ENCODE peak calls at places on chromosome 12, in ten cellular contexts. M is BJ, S is stomach, P is heart left ventricle, X is esophagus squamous epithelium, H is AG04450, D is body of pancreas, O is bronchial epithelial cell, Y is prostate gland, Z is left ventricle myocardium inferior. T is an unnamed sample. For H3K27me3, the result is how much of the 10 kb centered on the place peaks cover.

GRCh38 chr12:18919826-18920511 is 182.1 kb downstream of the CAPZA3 start:
- DNase-seq in M (no peak), Y (no peak), X (no peak), P (no peak), S (no peak), H (no peak), Z (no peak), D (no peak), O (no peak), T (no peak)

GRCh38 chr12:68611094-68611818 is 557 bp downstream of the RAP1B start:
- DNase-seq in D (peak), X (no peak), O (peak), Z (peak), H (no peak), S (peak), Y (peak), P (peak), M (no peak), T (peak)

GRCh38 chr12:116773276-116773731 is 35.2 kb downstream of the RNFT2 start:
- DNase-seq in D (no peak), S (no peak), O (peak), H (no peak), M (peak), Z (no peak), Y (peak), P (no peak), X (no peak), T (no peak)

GRCh38 chr12:30694971-30695326 is 720 bp downstream of the IPO8 start:
- DNase-seq in S (peak), M (no peak), Y (peak), X (no peak), D (peak), Z (no peak), H (no peak), P (peak), O (peak), T (peak)

GRCh38 chr12:29039013-29039412 is 110.1 kb upstream of the FAR2 start:
- DNase-seq in S (no peak), H (peak), D (no peak), M (peak), X (no peak), P (no peak), Z (no peak), O (no peak), Y (no peak), T (no peak)

GRCh38 chr12:52927964-52928363 is 21.0 kb upstream of the KRT18 start:
- DNase-seq in S (no peak), O (no peak), Z (no peak), H (no peak), Y (no peak), P (no peak), D (no peak), X (no peak), M (no peak), T (no peak)

GRCh38 chr12:97167598-97167997 is 260.5 kb downstream of the NEDD1 start:
- DNase-seq in D (no peak), O (no peak), P (no peak), H (no peak), Z (no peak), X (no peak), S (no peak), M (no peak), Y (no peak), T (no peak)

GRCh38 chr12:81809829-81810595 is 50.9 kb upstream of the PPFIA2 start:
- DNase-seq in Z (no peak), Y (no peak), M (no peak), P (no peak), H (no peak), D (no peak), O (no peak), S (no peak), X (no peak), T (no peak)

GRCh38 chr12:109604902-109605536 is 31.4 kb downstream of the MVK start:
- DNase-seq in D (no peak), S (no peak), Y (no peak), O (no peak), Z (no peak), M (no peak), P (no peak), H (no peak), X (no peak), T (no peak)

GRCh38 chr12:46005151-46005797 is 14.9 kb upstream of the SCAF11 start:
- DNase-seq in S (no peak), M (no peak), P (no peak), Z (no peak), O (peak), H (no peak), X (no peak), Y (no peak), D (no peak), T (no peak)

GRCh38 chr12:6627598-6627997 is 8.2 kb downstream of the LPAR5 start:
- DNase-seq in Z (no peak), S (no peak), P (no peak), D (no peak), X (no peak), M (no peak), Y (no peak), H (no peak), O (no peak), T (no peak)

GRCh38 chr12:46153267-46153872 is 115.5 kb downstream of the SLC38A1 start:
- DNase-seq in Z (no peak), Y (no peak), X (no peak), M (no peak), O (peak), S (no peak), D (no peak), H (no peak), P (no peak), T (no peak)

GRCh38 chr12:93153321-93153720 is 224.2 kb upstream of the EEA1 start:
- DNase-seq in Y (no peak), M (no peak), O (peak), X (no peak), D (no peak), S (no peak), P (no peak), Z (no peak), H (peak), T (no peak)

GRCh38 chr12:68792952-68793351 is 15.0 kb upstream of the MDM2 start:
- DNase-seq in P (no peak), D (no peak), Y (no peak), X (no peak), O (peak), H (no peak), S (no peak), Z (no peak), M (no peak), T (no peak)

GRCh38 chr12:91119089-91119488 is 7.8 kb upstream of the LUM start:
- DNase-seq in Z (no peak), H (no peak), X (no peak), D (no peak), Y (no peak), S (no peak), M (no peak), P (no peak), O (peak), T (no peak)

GRCh38 chr12:2258035-2258434 is 205.2 kb downstream of the CACNA1C start:
- DNase-seq in D (no peak), X (no peak), H (no peak), S (no peak), P (no peak), Y (no peak), M (no peak), Z (no peak), O (no peak), T (no peak)

GRCh38 chr12:78293039-78293686 is 462.5 kb downstream of the NAV3 start:
- DNase-seq in Y (no peak), H (no peak), Z (no peak), D (no peak), M (no peak), S (no peak), X (no peak), O (peak), P (no peak), T (no peak)

GRCh38 chr12:130961921-130962326 is 8.2 kb downstream of the ADGRD1 start:
- DNase-seq in X (no peak), S (no peak), H (no peak), D (no peak), O (no peak), Z (peak), P (peak), Y (no peak), M (no peak), T (no peak)

GRCh38 chr12:65330341-65330740 is 51.9 kb downstream of the MSRB3 start:
- DNase-seq in Y (no peak), P (no peak), Z (no peak), D (no peak), X (no peak), M (no peak), O (no peak), S (no peak), H (peak), T (no peak)

GRCh38 chr12:62722971-62723680 is 211.8 kb downstream of the PPM1H start:
- DNase-seq in M (no peak), Y (no peak), Z (no peak), P (no peak), H (no peak), S (no peak), O (no peak), X (no peak), D (no peak), T (no peak)

GRCh38 chr12:716506-716905 is 35.9 kb upstream of the WNK1 start:
- DNase-seq in O (no peak), M (no peak), X (no peak), P (peak), S (no peak), H (no peak), Z (peak), Y (no peak), D (no peak), T (no peak)

GRCh38 chr12:69252033-69252432 is 12.7 kb downstream of the CPSF6 start:
- DNase-seq in M (no peak), D (no peak), S (no peak), Y (no peak), O (no peak), H (no peak), P (no peak), X (no peak), Z (no peak), T (no peak)

DNA sequence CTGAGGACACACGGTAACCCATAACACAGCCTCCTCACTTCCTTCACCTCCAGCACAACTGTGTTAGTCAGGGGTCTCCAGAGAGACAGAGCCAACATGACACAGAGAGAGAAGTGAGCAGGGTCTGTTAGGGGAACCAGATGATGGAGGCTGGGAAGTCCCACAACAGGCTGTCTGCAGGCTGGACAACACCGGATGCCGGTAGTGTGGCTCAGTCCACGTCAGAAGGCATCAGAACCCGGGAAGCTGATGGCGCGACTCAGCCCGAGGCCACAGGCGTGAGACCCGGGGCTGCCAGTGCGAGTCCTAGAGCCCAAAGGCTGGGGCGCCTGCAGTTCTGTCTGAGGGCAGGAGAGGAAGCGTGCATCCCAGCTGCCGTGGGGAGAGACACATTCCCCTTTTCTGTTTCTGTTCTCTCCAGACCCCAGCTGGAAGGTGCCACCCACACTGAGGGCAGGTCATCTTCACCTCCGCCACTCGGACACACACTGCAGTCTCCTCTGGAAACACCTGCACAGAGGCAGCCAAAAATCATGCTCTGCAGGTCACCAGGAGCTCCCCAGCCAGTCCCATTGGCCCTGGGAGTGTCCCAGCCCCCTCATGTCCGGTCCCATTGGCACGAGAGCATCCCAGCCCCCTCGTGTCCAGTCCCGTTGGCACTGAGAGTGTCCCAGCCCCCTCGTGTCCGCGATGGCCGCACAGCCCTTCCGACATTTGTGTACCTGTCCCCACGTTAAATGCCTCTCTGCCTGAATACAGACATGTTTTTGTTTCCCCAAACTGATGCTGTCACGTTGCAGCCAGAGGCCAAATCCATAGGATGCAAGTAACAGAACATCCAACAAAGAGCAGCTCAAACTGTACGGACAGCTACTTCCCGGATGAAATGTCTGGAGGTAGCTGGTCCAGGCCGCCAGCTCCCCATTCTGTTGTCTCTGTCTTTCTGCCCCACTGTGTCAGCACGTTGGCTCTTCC is 7.9 kb upstream of the FBRSL1 start:
- DNase-seq in P (no peak), O (no peak), H (no peak), Y (no peak), M (no peak), Z (no peak), X (no peak), S (no peak), D (no peak), T (no peak)
- H3K27me3 ChIP-seq in P (under half), O (under half), H (under half), Y (under half), M (under half), Z (half or more), X (under half), S (under half), D (under half), T (under half)

GRCh38 chr12:23113781-23114180 is 488.8 kb downstream of the ETNK1 start:
- DNase-seq in Y (no peak), O (peak), M (no peak), Z (no peak), S (no peak), P (no peak), X (no peak), D (no peak), H (no peak), T (no peak)
- TF ChIP-seq CTCF in Y (no peak), O (no peak), M (no peak), Z (no peak), S (no peak), P (no peak), X (no peak), D (no peak), H (no peak), T (no peak)

DNA sequence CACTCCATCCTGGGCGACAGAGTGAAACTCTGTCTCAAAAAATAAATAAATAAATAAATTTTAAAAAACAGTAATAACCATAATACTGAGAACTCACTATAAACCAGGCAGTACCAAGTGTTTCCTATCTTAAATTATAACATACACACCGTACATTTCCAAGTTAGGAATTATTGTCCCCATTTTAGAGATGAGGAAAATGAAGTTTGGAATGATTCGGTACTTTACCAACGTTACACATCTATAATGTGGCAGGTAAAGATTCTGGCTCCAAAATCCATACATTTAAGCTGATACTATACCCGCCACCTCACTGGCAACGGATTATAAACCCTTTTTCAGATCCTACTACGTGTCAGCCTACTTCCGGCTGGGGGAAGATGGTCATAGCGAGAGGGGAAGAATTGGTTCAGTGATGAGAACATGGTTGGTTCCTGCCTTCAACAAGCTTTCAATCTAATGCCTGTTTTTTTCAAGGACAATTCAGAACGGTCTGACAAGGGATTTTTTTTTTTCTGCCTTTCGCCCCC is 105.9 kb upstream of the ATF7IP start:
- DNase-seq in S (no peak), Z (no peak), P (no peak), Y (no peak), D (no peak), H (no peak), M (no peak), X (no peak), O (no peak), T (no peak)
- H3K27me3 ChIP-seq in S (under half), Z (under half), P (under half), Y (under half), D (under half), H (under half), M (under half), X (under half), O (under half), T (under half)

GRCh38 chr12:34347367-34347766 is 325.1 kb downstream of the ALG10 start:
- DNase-seq in S (no peak), X (no peak), M (no peak), H (no peak), Y (no peak), Z (no peak), O (no peak), P (no peak), D (no peak), T (no peak)
- TF ChIP-seq CTCF in S (no peak), X (no peak), M (no peak), H (no peak), Y (no peak), Z (no peak), O (no peak), P (no peak), D (no peak), T (no peak)

GRCh38 chr12:16604853-16605252 is 1.1 kb downstream of the LMO3 start:
- DNase-seq in Y (no peak), O (peak), H (no peak), P (no peak), X (no peak), S (no peak), Z (no peak), D (peak), M (no peak), T (no peak)
- H3K27me3 ChIP-seq in Y (under half), O (under half), H (under half), P (under half), X (under half), S (under half), Z (half or more), D (under half), M (under half), T (under half)

GRCh38 chr12:101168000-101168399 is 42.0 kb downstream of the SLC5A8 start:
- DNase-seq in Y (no peak), P (no peak), O (no peak), H (no peak), X (no peak), Z (no peak), D (no peak), M (no peak), S (no peak), T (no peak)

GRCh38 chr12:101166866-101167265 is 43.2 kb downstream of the SLC5A8 start:
- DNase-seq in Y (no peak), X (no peak), M (no peak), S (no peak), P (no peak), D (no peak), H (no peak), Z (no peak), O (no peak), T (no peak)

GRCh38 chr12:101173197-101173749 is 36.8 kb downstream of the SLC5A8 start:
- DNase-seq in S (no peak), O (no peak), H (no peak), D (no peak), X (no peak), Y (no peak), M (no peak), Z (no peak), P (no peak), T (no peak)

GRCh38 chr12:101174576-101174975 is 35.5 kb downstream of the SLC5A8 start:
- DNase-seq in M (no peak), Z (no peak), X (no peak), D (no peak), H (no peak), P (no peak), Y (no peak), O (no peak), S (no peak), T (no peak)

DNA sequence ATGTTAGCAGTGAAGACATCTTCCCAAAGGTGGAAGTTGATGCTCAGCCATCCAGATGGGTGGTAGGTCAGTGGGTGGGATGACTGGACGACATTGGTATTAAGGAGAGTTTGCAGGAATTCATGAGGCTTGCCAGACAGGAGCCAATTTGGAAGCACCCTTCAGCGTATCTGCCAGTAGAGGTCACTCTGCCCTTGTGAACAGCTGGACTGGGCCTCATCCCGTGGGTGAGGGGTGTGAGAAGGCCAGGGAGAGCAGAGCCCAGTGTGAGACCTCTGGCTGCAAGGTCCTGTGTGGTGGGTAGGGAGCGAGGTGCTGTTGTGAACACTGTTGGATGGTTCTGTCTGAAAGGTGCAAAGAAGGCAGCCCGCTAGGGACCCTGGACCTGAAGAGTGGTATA is 37.7 kb downstream of the SLC5A8 start:
- DNase-seq in Y (no peak), D (no peak), M (no peak), H (no peak), O (peak), Z (no peak), X (no peak), S (no peak), P (no peak), T (no peak)
- TF ChIP-seq CTCF in Y (no peak), D (no peak), M (peak), H (peak), O (no peak), Z (no peak), X (no peak), S (no peak), P (no peak), T (no peak)

GRCh38 chr12:94873368-94874085 is 130.0 kb downstream of the NDUFA12 start:
- DNase-seq in Z (peak), M (no peak), S (peak), O (no peak), P (peak), D (peak), X (no peak), Y (peak), H (no peak), T (no peak)

GRCh38 chr12:94872671-94873367 is 130.7 kb downstream of the NDUFA12 start:
- DNase-seq in Y (peak), O (no peak), D (no peak), X (no peak), Z (no peak), S (no peak), H (no peak), P (no peak), M (no peak), T (no peak)

GRCh38 chr12:94867066-94867855 is 136.2 kb downstream of the NDUFA12 start:
- DNase-seq in H (no peak), O (no peak), X (no peak), Z (no peak), D (no peak), S (no peak), M (no peak), P (no peak), Y (no peak), T (no peak)

GRCh38 chr12:94872007-94872653 is 131.4 kb downstream of the NDUFA12 start:
- DNase-seq in O (peak), M (no peak), H (no peak), S (peak), D (peak), Y (peak), P (no peak), X (no peak), Z (no peak), T (no peak)

GRCh38 chr12:94870511-94870910 is 133.0 kb downstream of the NDUFA12 start:
- DNase-seq in Y (no peak), X (no peak), H (no peak), S (no peak), Z (no peak), O (no peak), P (no peak), D (no peak), M (no peak), T (no peak)
- H3K27me3 ChIP-seq in Y (under half), X (under half), H (under half), S (under half), Z (half or more), O (under half), P (under half), D (under half), M (under half), T (under half)